ENCODE peak calls at places on chromosomes 13 and 19, in five cellular contexts. W is tibial nerve, C is uterus, O is breast epithelium, Y is spleen. K is an unnamed sample. For H3K27me3, the result is how much of the 10 kb centered on the place peaks cover.

GRCh38 chr13:101455863-101456262 is 3.4 kb downstream of the ITGBL1 start:
- DNase-seq in O (no peak), Y (no peak), C (no peak), W (no peak), K (no peak)

GRCh38 chr19:35294328-35294727 is 2.4 kb downstream of the MAG start:
- DNase-seq in W (no peak), C (no peak), O (no peak), Y (no peak), K (no peak)

GRCh38 chr19:6740589-6741348 is 1.3 kb downstream of the TRIP10 start:
- DNase-seq in C (peak), Y (peak), O (no peak), W (no peak), K (peak)

GRCh38 chr13:49976314-49977258 is 20.3 kb upstream of the TRIM13 start:
- DNase-seq in Y (peak), O (no peak), W (peak), C (peak), K (peak)

GRCh38 chr19:46499692-46500091 is 4.0 kb upstream of the PNMA8B start:
- DNase-seq in O (no peak), C (no peak), W (no peak), Y (no peak), K (no peak)

GRCh38 chr13:110055089-110055488 is 251.9 kb downstream of the COL4A1 start:
- DNase-seq in C (no peak), Y (no peak), O (no peak), W (no peak), K (no peak)

GRCh38 chr13:40613954-40614353 is 52.5 kb downstream of the FOXO1 start:
- DNase-seq in W (no peak), C (no peak), Y (no peak), O (no peak), K (no peak)

GRCh38 chr19:35719402-35720162 is 1.8 kb downstream of the KMT2B start:
- DNase-seq in Y (peak), O (no peak), C (no peak), W (no peak), K (no peak)

GRCh38 chr13:21735621-21736401 is 64.9 kb downstream of the FGF9 start:
- DNase-seq in W (no peak), O (no peak), C (no peak), Y (no peak), K (no peak)

GRCh38 chr19:51713319-51714285 is 10.2 kb downstream of the HAS1 start:
- DNase-seq in W (no peak), C (no peak), O (no peak), Y (no peak), K (no peak)

GRCh38 chr13:111584101-111584500 is 263.7 kb downstream of the TEX29 start:
- DNase-seq in C (no peak), W (no peak), O (no peak), Y (peak), K (no peak)

GRCh38 chr13:28819046-28819747 is 942 bp upstream of the MTUS2 start:
- DNase-seq in W (no peak), Y (no peak), C (no peak), O (no peak), K (no peak)

GRCh38 chr13:93409001-93409400 is 182.4 kb downstream of the GPC6 start:
- DNase-seq in O (no peak), C (no peak), Y (no peak), W (no peak), K (no peak)

GRCh38 chr13:105139380-105140285 is 1395.8 kb downstream of the EFNB2 start:
- DNase-seq in W (peak), C (no peak), Y (peak), O (peak), K (peak)

GRCh38 chr19:17718467-17718987 is 753 bp upstream of the MAP1S start:
- DNase-seq in W (no peak), Y (no peak), C (no peak), O (no peak), K (no peak)

GRCh38 chr19:52142001-52142595 is 2.4 kb upstream of the ZNF616 start:
- DNase-seq in O (no peak), Y (no peak), C (no peak), W (no peak), K (no peak)

GRCh38 chr13:39245688-39246087 is 207.4 kb downstream of the NHLRC3 start:
- DNase-seq in Y (no peak), O (no peak), C (no peak), W (no peak), K (no peak)

GRCh38 chr19:5091576-5092215 is 122.8 kb downstream of the KDM4B start:
- DNase-seq in C (peak), Y (no peak), W (peak), O (no peak), K (no peak)

GRCh38 chr19:30373593-30373992 is 1.4 kb downstream of the ZNF536 start:
- DNase-seq in W (no peak), O (no peak), Y (no peak), C (no peak), K (no peak)

GRCh38 chr13:84844473-84844872 is 954.7 kb downstream of the SLITRK6 start:
- DNase-seq in W (no peak), O (no peak), Y (no peak), C (no peak), K (no peak)

GRCh38 chr13:90416938-90417337 is 930.5 kb upstream of the MIR17HG start:
- DNase-seq in O (no peak), C (no peak), W (no peak), Y (no peak), K (no peak)

GRCh38 chr13:107992542-107992941 is 222.8 kb downstream of the LIG4 start:
- DNase-seq in O (no peak), Y (no peak), C (no peak), W (no peak), K (no peak)

GRCh38 chr19:7919681-7920519 is at the start of gene SNAPC2:
- DNase-seq in W (peak), C (peak), O (peak), Y (peak), K (peak)

GRCh38 chr19:38519988-38520387 is 86.5 kb downstream of the RYR1 start:
- DNase-seq in O (no peak), C (no peak), Y (no peak), W (no peak), K (no peak)

GRCh38 chr13:50153401-50153800 is 138.2 kb downstream of the KCNRG start:
- DNase-seq in Y (no peak), C (no peak), O (no peak), W (no peak), K (no peak)

GRCh38 chr13:98258226-98258625 is 81.2 kb upstream of the RNF113B start:
- DNase-seq in W (no peak), O (no peak), Y (no peak), C (no peak), K (no peak)

GRCh38 chr13:99982741-99983400 is 1.3 kb downstream of the ZIC2 start:
- DNase-seq in W (no peak), Y (no peak), O (no peak), C (no peak), K (no peak)

GRCh38 chr13:59409651-59410200 is 754.0 kb downstream of the DIAPH3 start:
- DNase-seq in O (no peak), W (no peak), Y (no peak), C (no peak), K (no peak)

GRCh38 chr13:79901336-79901735 is 420.4 kb downstream of the NDFIP2 start:
- DNase-seq in C (no peak), Y (no peak), W (no peak), O (no peak), K (peak)

GRCh38 chr13:43331676-43332075 is 308.3 kb downstream of the DNAJC15 start:
- DNase-seq in Y (no peak), W (no peak), C (no peak), O (no peak), K (no peak)

DNA sequence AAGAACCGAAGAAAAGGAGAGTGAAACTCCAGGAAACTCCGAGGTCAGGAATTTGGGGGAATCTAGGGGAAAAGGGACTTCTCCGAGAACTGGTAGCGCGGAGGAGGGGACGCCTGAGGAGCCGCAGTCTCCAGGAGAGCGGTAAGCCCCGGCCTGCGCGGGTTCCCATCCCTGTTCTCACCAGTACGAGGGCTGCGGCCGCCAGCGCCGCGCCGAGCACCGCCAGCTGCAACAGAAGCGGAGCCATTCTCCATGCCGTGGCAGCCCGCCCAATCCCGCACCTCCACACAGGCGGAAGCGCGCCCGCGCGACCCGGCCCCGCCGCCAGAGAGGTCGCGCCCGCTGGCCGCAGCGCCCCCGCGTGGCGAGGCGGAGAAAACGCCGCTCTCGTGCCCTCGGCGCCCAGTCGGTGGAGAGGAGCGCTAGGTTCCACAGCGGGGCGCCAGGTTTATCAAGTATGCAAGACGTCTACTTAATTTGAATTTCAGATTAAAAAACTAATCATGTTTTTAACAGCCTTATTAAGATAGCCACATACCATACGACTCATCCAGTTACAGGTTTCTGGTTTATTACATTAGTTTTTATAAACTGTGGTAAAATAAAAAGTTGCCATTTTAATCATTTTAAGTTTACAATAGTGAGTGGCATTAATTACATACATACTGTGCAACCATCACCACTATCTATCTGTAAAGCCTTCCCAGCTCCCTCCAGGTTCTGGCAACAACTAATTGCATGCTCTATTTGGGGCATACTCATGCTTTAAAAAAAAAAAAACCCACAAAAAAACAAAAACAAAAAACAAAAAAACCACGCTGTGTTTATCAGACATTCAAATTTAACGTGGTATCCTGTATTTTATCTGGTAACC is at the start of gene ALG5:
- DNase-seq in Y (peak), C (peak), W (peak), O (peak), K (peak)
- TF ChIP-seq POLR2A in Y (no peak), C (peak), W (no peak), O (no peak), K (peak)

DNA sequence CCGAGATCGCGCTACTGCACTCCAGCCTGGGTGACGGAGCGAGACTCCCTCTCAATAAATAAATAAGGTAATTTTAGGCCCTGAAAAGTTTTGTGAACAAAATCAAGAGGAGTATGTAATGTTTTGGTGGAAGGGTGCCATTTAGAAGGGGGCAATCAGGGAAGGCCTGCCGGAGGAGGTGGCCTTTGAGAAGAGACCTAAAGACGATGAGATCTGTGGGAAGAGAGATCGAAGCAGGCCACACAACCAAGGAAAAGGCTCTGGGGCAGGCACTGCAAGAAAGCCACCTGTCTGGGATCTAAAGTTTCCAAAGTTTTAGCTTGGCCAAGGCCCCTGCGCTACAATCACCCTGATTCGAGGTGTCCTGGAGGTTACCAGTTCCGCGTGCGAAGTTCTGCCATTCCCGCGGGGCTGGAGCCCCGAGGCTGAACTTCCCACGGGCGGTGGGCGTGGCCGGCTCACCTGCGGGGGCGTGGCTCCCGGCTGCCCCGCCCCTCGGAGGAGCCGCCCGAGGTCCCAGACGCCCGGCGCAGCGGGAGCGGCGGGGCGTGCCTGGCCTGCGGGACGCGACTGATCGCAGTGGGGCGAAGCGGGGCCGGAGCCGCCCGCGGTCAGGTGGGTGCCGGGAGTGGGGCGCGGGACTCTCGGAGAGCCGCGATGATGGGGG is at the start of gene KLC3:
- DNase-seq in W (no peak), O (no peak), Y (peak), C (no peak), K (peak)
- H3K27me3 ChIP-seq in W (half or more), O (under half), Y (under half), C (under half), K (under half)

GRCh38 chr13:32587014-32587773 is 942 bp downstream of the PDS5B start:
- DNase-seq in C (peak), Y (peak), W (peak), O (peak), K (peak)
- TF ChIP-seq POLR2A in C (peak), Y (peak), W (no peak), O (no peak), K (no peak)

DNA sequence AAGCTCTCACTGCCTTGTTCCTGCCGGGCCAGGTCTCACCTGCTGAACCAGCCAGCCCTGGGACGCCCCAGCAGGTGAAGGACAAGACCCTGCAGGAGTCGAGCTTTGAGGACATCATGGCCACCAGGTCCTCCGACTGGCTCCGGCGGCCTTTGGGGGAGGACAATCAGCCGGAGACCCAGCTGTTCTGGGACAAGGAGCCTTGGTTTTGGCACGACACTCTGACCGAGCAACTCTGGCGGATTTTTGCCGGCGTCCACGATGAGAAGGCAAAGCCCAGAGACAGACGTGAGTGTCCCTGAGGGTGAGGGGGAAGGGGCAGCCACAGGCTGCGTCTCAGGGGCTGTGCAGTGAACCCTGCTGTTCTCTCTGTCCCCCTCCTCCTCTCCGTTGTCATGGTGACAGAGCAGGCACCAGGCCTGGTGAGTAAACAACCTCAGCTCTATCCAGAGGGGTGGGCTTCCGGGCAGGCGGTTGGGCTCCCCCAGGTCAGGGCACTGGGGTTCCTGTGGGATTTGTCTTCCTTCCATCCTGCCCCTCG is 9.7 kb downstream of the TLE6 start:
- DNase-seq in W (no peak), Y (no peak), O (no peak), C (no peak), K (no peak)
- H3K27me3 ChIP-seq in W (under half), Y (under half), O (under half), C (under half), K (under half)

GRCh38 chr19:2952953-2953481 is 8.2 kb upstream of the ZNF77 start:
- DNase-seq in W (no peak), O (peak), C (no peak), Y (no peak), K (no peak)
- TF ChIP-seq POLR2A in W (no peak), O (no peak), C (no peak), Y (no peak), K (peak)

GRCh38 chr19:11481777-11482383 is 1.0 kb upstream of the ELAVL3 start:
- DNase-seq in W (peak), O (peak), C (peak), Y (peak), K (peak)
- H3K27me3 ChIP-seq in W (half or more), O (under half), C (under half), Y (half or more), K (under half)

GRCh38 chr19:1168877-1169791 is 4.9 kb downstream of the SBNO2 start:
- DNase-seq in W (no peak), C (peak), O (no peak), Y (peak), K (peak)
- TF ChIP-seq POLR2A in W (no peak), C (peak), O (no peak), Y (no peak), K (no peak)